ENCODE peak calls at places on chromosomes 16 and 17, in five cellular contexts. X, Y, R, L and E are unnamed samples.

GRCh38 chr17:31511583-31511982 is 120.1 kb downstream of the RAB11FIP4 start:
- DNase-seq in X (no peak), Y (no peak), R (no peak), L (no peak), E (no peak)

GRCh38 chr16:59252317-59252716 is 518.2 kb upstream of the GOT2 start:
- DNase-seq in X (no peak), Y (no peak), R (no peak), L (no peak), E (no peak)

GRCh38 chr16:8656376-8656775 is 18.0 kb upstream of the ABAT start:
- DNase-seq in X (no peak), Y (no peak), R (no peak), L (no peak), E (no peak)

GRCh38 chr16:53291757-53292392 is 142.4 kb upstream of the RBL2 start:
- DNase-seq in X (peak; percentile 17), Y (no peak), R (no peak), L (no peak), E (no peak)

GRCh38 chr16:450800-451512 is 25.5 kb downstream of the RAB11FIP3 start:
- DNase-seq in X (peak; percentile 51), Y (no peak), R (no peak), L (no peak), E (no peak)

GRCh38 chr17:75317671-75318070 is 28.4 kb upstream of the SLC25A19 start:
- DNase-seq in X (no peak), Y (no peak), R (no peak), L (no peak), E (no peak)

GRCh38 chr16:57826706-57827625 is 24.7 kb upstream of the KIFC3 start:
- DNase-seq in X (peak; percentile 36), Y (peak; percentile 54), R (peak; percentile 82), L (no peak), E (no peak)

GRCh38 chr17:4536742-4537411 is 18.3 kb downstream of the MYBBP1A start:
- DNase-seq in X (no peak), Y (peak; percentile 44), R (peak; percentile 24), L (no peak), E (no peak)

GRCh38 chr17:55852734-55853133 is 101.9 kb downstream of the PCTP start:
- DNase-seq in X (no peak), Y (no peak), R (no peak), L (no peak), E (no peak)

GRCh38 chr17:32259596-32259995 is 6.0 kb upstream of the RHBDL3 start:
- DNase-seq in X (peak; percentile 78), Y (no peak), R (no peak), L (peak; percentile 53), E (no peak)

GRCh38 chr16:78395035-78395434 is 295.6 kb downstream of the WWOX start:
- DNase-seq in X (no peak), Y (no peak), R (no peak), L (no peak), E (no peak)

GRCh38 chr16:27980919-27981670 is 82.4 kb downstream of the GSG1L start:
- DNase-seq in X (no peak), Y (no peak), R (no peak), L (no peak), E (no peak)

GRCh38 chr17:78124081-78124835 is 4.3 kb downstream of the TMC6 start:
- DNase-seq in X (no peak), Y (peak; percentile 34), R (no peak), L (no peak), E (no peak)

GRCh38 chr17:78124836-78125137 is 3.8 kb downstream of the TMC6 start:
- DNase-seq in X (no peak), Y (no peak), R (no peak), L (no peak), E (no peak)

GRCh38 chr17:78125976-78126894 is 2.3 kb downstream of the TMC6 start:
- DNase-seq in X (no peak), Y (peak; percentile 68), R (no peak), L (no peak), E (no peak)

GRCh38 chr17:78126895-78127239 is 1.7 kb downstream of the TMC6 start:
- DNase-seq in X (no peak), Y (no peak), R (no peak), L (no peak), E (no peak)

DNA sequence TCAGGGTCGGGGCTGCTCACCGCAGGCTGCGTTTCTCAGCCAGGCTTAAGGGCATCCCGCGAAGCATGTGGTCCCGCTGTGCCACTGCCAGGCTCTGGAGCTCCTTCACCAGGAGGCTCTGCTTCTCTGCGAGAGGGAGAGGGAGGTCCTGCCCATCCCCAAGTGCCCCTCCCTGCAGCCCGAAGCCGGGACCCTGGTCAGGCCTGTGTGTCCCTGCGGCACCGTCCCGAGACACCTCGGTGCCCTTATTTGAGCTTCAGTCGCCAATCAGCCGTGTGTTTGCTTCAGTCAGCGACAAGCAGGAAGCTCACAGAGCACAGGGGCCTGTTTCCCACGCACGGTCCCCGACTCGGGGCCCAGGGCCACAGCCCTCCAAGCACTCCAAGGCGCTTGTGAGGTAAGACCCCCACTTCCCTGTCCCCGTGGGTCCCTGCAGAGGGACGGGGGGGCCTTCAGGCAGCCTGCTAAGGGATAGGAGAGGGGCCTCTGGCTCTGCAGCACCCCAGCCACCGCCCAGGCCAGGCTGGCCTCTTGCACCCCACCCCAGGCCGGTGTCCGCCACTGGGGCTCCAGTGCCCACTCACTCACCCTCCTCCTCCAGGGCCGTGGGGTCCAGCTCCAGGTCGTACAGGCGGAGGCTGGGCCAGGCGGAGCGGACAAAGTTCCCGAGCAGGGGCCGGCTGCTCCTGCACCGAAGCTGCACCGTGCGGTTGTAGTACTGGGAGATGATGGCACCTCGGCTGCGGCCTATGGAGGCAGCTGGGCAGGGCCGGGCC is 3.2 kb downstream of the TMC6 start:
- DNase-seq in X (no peak), Y (peak; percentile 21), R (no peak), L (no peak), E (no peak)
- H3K4me3 ChIP-seq in X (no peak overlapping the region), Y (no peak overlapping the region), R (no peak overlapping the region), L (no peak overlapping the region), E (no peak overlapping the region)

DNA sequence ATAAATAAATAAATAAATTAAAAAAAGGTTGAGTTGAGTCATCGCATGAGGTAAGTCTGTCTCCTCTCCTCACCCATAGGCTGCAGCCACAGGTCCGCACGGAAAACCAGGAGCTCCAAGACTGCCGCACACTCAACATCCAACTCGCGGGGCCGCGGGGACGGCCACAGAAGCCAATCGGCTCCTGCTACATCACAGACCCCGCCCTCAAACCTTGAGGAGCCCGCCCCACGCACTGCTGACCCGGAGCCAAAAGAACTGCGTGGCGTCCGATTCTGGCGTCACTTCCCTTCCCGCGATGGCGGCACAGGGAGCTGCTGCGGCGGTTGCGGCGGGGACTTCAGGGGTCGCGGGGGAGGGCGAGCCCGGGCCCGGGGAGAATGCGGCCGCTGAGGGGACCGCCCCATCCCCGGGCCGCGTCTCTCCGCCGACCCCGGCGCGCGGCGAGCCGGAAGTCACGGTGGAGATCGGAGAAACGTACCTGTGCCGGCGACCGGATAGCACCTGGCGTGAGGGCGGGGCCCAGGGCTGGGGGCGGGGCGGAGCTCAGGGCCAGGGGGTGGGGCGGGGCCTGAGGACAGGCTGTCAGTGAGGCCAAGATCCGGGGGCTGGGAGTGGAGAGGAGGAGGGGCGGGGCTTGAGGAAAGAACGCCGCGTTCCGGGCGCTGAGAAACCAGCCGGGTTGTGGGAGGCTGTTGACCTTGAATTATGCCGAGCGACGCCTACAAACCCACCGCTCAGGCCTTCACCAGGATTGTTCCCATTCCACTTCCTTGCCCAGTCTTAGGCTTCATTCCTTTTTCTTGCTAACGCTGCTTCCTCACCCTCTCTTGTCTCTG is at the start of gene KAT8:
- DNase-seq in X (peak; percentile 99), Y (peak; percentile 98), R (peak; percentile 99), L (peak; percentile 94), E (peak; percentile 87)
- TF ChIP-seq CTCF in X (no peak), Y (no peak), R (no peak), L (no peak), E (no peak)

GRCh38 chr17:76868176-76868668 is at the start of gene MGAT5B:
- DNase-seq in X (peak; percentile 77), Y (peak; percentile 83), R (peak; percentile 79), L (peak; percentile 24), E (no peak)

GRCh38 chr17:76867578-76868175 is 527 bp upstream of the MGAT5B start:
- DNase-seq in X (peak; percentile 75), Y (no peak), R (no peak), L (no peak), E (no peak)

GRCh38 chr17:76869209-76869877 is 1.1 kb downstream of the MGAT5B start:
- DNase-seq in X (no peak), Y (no peak), R (no peak), L (no peak), E (no peak)

GRCh38 chr17:76869878-76870714 is 1.9 kb downstream of the MGAT5B start:
- DNase-seq in X (peak; percentile 26), Y (no peak), R (no peak), L (no peak), E (no peak)

DNA sequence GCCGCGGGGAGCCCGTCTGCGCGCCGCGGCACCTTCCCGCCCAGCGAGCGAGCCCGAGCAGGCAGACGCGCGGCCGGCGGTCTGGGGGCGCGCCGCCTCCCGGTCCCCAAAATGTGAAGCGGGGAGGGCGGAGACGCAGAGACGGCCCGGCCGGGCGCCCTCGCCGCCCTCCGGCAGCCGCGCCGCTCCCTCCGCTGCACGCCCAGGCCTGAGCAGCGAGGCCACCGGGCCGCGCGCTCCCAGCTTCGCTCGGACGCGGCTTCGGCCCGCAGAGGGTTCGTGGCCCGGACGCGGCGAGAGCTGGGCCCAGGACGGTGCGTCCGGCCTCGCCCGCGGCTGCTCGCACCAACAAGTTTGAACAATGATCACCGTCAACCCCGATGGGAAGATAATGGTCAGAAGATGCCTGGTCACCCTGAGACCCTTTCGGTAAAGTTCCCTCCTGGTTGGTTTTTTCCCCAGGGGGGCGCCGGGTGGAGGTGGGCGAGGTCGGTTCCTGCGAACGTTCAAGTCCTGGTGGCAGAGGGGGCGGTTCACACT is 535 bp downstream of the MGAT5B start:
- DNase-seq in X (no peak), Y (no peak), R (no peak), L (no peak), E (no peak)
- H3K4me3 ChIP-seq in X (no peak overlapping the region), Y (no peak overlapping the region), R (no peak overlapping the region), L (peak overlapping the region; percentile 27), E (no peak overlapping the region)

DNA sequence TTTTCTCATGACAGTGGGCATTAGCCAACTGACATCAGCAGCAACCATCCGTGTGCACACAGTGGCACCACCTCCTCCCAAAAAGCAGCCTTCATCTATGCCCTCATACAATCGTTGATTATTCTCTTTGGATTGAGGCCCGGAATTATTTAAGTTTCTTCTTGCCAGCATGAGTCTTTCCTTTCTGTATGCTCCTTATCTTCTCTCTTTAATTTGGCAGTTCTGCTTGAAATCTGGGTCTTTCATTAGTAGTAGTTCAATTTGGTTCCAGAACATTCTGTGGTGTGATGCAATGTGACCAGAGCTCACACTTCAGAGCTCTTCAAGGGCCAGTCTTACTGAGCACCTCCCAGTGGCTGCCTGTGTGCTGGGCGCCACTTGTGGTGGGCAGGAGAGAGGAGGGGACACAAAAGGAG is 52.2 kb upstream of the STH start:
- DNase-seq in X (peak; percentile 9), Y (no peak), R (no peak), L (no peak), E (no peak)
- TF ChIP-seq CTCF in X (no peak), Y (no peak), R (no peak), L (no peak), E (no peak)

GRCh38 chr17:1043601-1044251 is 46.8 kb downstream of the TIMM22 start:
- DNase-seq in X (peak; percentile 55), Y (peak; percentile 83), R (no peak), L (no peak), E (no peak)
- H3K4me3 ChIP-seq in X (no peak overlapping the region), Y (no peak overlapping the region), R (no peak overlapping the region), L (no peak overlapping the region), E (no peak overlapping the region)